ENCODE peak calls at places on chromosomes 3 and 15, in eight cellular contexts. Y is WERI-Rb-1, F is tibial nerve, H is uterus, O is right atrium auricular region, A is foreskin fibroblast, U is Panc1, S is right lobe of liver. K is an unnamed sample.

GRCh38 chr15:49987198-49987785 is 131.7 kb downstream of the ATP8B4 start:
- DNase-seq in Y (no peak), F (no peak), H (no peak), O (no peak), A (no peak), U (no peak), S (no peak), K (no peak)

GRCh38 chr3:157109267-157110141 is 50.4 kb downstream of the CCNL1 start:
- DNase-seq in Y (no peak), F (no peak), H (no peak), O (no peak), A (no peak), U (no peak), S (no peak), K (no peak)

GRCh38 chr3:5011555-5012256 is 32.5 kb downstream of the BHLHE40 start:
- DNase-seq in Y (no peak), F (no peak), H (no peak), O (no peak), A (no peak), U (no peak), S (peak; percentile 40), K (no peak)

GRCh38 chr3:26718295-26718694 is 95.7 kb downstream of the LRRC3B start:
- DNase-seq in Y (no peak), F (no peak), H (no peak), O (no peak), A (no peak), U (no peak), S (no peak), K (no peak)

GRCh38 chr15:89197503-89197971 is 23.8 kb downstream of the RLBP1 start:
- DNase-seq in Y (no peak), F (no peak), H (no peak), O (no peak), A (no peak), U (no peak), S (no peak), K (no peak)

GRCh38 chr3:193593666-193594025 is 638 bp downstream of the OPA1 start:
- DNase-seq in Y (no peak), F (no peak), H (no peak), O (no peak), A (peak; percentile 40), U (no peak), S (no peak), K (no peak)

GRCh38 chr3:46006646-46007045 is 11.0 kb upstream of the FYCO1 start:
- DNase-seq in Y (no peak), F (no peak), H (no peak), O (no peak), A (peak; percentile 74), U (no peak), S (no peak), K (no peak)

GRCh38 chr15:90751300-90751825 is 34.2 kb downstream of the BLM start:
- DNase-seq in Y (no peak), F (no peak), H (no peak), O (no peak), A (no peak), U (no peak), S (no peak), K (no peak)

GRCh38 chr15:65192016-65192415 is 6.9 kb upstream of the CLPX start:
- DNase-seq in Y (no peak), F (no peak), H (no peak), O (no peak), A (no peak), U (no peak), S (no peak), K (no peak)

GRCh38 chr3:196793224-196793623 is 53.6 kb downstream of the PAK2 start:
- DNase-seq in Y (no peak), F (no peak), H (no peak), O (no peak), A (peak; percentile 80), U (peak; percentile 73), S (no peak), K (peak; percentile 20)

GRCh38 chr3:9251055-9251786 is 1.8 kb upstream of the SRGAP3 start:
- DNase-seq in Y (no peak), F (no peak), H (no peak), O (no peak), A (peak; percentile 13), U (no peak), S (no peak), K (no peak)

GRCh38 chr3:133464573-133464972 is 64.7 kb downstream of the BFSP2 start:
- DNase-seq in Y (peak; percentile 33), F (no peak), H (no peak), O (no peak), A (peak; percentile 66), U (no peak), S (no peak), K (no peak)

GRCh38 chr15:99438691-99439523 is 126.9 kb upstream of the MEF2A start:
- DNase-seq in Y (peak; percentile 18), F (no peak), H (peak; percentile 31), O (peak; percentile 54), A (no peak), U (no peak), S (no peak), K (no peak)

GRCh38 chr15:81301815-81302399 is 22.0 kb downstream of the STARD5 start:
- DNase-seq in Y (no peak), F (no peak), H (no peak), O (no peak), A (no peak), U (no peak), S (no peak), K (no peak)

GRCh38 chr15:90221251-90221900 is 12.4 kb downstream of the CIB1 start:
- DNase-seq in Y (peak; percentile 89), F (peak; percentile 63), H (peak; percentile 74), O (peak; percentile 82), A (peak; percentile 92), U (no peak), S (peak; percentile 77), K (no peak)

GRCh38 chr3:122058294-122058693 is 3.1 kb downstream of the CD86 start:
- DNase-seq in Y (no peak), F (no peak), H (no peak), O (no peak), A (no peak), U (no peak), S (no peak), K (no peak)

GRCh38 chr3:122060044-122060694 is 5.0 kb downstream of the CD86 start:
- DNase-seq in Y (no peak), F (no peak), H (no peak), O (no peak), A (no peak), U (no peak), S (no peak), K (no peak)

GRCh38 chr3:122057676-122058075 is 2.5 kb downstream of the CD86 start:
- DNase-seq in Y (no peak), F (no peak), H (no peak), O (no peak), A (no peak), U (no peak), S (no peak), K (no peak)

GRCh38 chr3:122052968-122053367 is 2.2 kb upstream of the CD86 start:
- DNase-seq in Y (no peak), F (no peak), H (no peak), O (no peak), A (no peak), U (no peak), S (no peak), K (no peak)

DNA sequence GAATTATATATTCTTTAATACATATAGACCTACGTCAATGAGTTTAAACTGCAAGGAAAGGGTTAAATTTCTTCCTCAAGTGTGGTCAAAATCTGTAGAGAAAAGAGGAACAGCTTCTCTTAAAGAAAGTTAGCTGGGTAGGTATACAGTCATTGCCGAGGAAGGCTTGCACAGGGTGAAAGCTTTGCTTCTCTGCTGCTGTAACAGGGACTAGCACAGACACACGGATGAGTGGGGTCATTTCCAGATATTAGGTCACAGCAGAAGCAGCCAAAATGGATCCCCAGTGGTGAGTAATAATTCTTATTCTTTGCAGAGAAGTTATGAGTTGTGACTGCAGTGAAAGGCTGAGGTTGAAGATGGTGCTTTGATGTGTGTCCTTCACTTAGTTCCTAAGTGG is at the start of gene CD86:
- DNase-seq in Y (no peak), F (no peak), H (no peak), O (no peak), A (no peak), U (no peak), S (no peak), K (no peak)
- H3K4me3 ChIP-seq in Y (no peak within 1 kb of the TSS), F (peak within 1 kb of the TSS; percentile 30), H (no peak within 1 kb of the TSS), O (peak within 1 kb of the TSS; percentile 9), A (no peak within 1 kb of the TSS), U (no peak within 1 kb of the TSS), S (peak within 1 kb of the TSS; percentile 5), K (no peak within 1 kb of the TSS)

GRCh38 chr3:135237371-135237770 is 442.3 kb downstream of the EPHB1 start:
- DNase-seq in Y (no peak), F (no peak), H (no peak), O (no peak), A (no peak), U (no peak), S (no peak), K (no peak)
- TF ChIP-seq CTCF in Y (peak; percentile 5), F (no peak), H (no peak), O (no peak), A (no peak), U (no peak), S (no peak), K (no peak)

GRCh38 chr15:40293006-40293405 is 10.1 kb upstream of the ANKRD63 start:
- DNase-seq in Y (no peak), F (no peak), H (no peak), O (no peak), A (no peak), U (no peak), S (no peak), K (no peak)

GRCh38 chr15:40290540-40291087 is 7.8 kb upstream of the ANKRD63 start:
- DNase-seq in Y (no peak), F (no peak), H (no peak), O (no peak), A (no peak), U (no peak), S (no peak), K (no peak)

GRCh38 chr15:40292246-40292645 is 9.4 kb upstream of the ANKRD63 start:
- DNase-seq in Y (no peak), F (no peak), H (no peak), O (no peak), A (no peak), U (no peak), S (no peak), K (no peak)

GRCh38 chr15:40289140-40289775 is 6.4 kb upstream of the ANKRD63 start:
- DNase-seq in Y (no peak), F (no peak), H (no peak), O (no peak), A (no peak), U (no peak), S (peak; percentile 81), K (no peak)

GRCh38 chr15:40291088-40291574 is 8.3 kb upstream of the ANKRD63 start:
- DNase-seq in Y (peak; percentile 62), F (no peak), H (peak; percentile 36), O (no peak), A (peak; percentile 85), U (no peak), S (no peak), K (no peak)
- H3K4me3 ChIP-seq in Y (peak overlapping the region; percentile 37), F (no peak overlapping the region), H (no peak overlapping the region), O (no peak overlapping the region), A (peak overlapping the region; percentile 35), U (peak overlapping the region; percentile 33), S (peak overlapping the region; percentile 12), K (peak overlapping the region; percentile 34)

DNA sequence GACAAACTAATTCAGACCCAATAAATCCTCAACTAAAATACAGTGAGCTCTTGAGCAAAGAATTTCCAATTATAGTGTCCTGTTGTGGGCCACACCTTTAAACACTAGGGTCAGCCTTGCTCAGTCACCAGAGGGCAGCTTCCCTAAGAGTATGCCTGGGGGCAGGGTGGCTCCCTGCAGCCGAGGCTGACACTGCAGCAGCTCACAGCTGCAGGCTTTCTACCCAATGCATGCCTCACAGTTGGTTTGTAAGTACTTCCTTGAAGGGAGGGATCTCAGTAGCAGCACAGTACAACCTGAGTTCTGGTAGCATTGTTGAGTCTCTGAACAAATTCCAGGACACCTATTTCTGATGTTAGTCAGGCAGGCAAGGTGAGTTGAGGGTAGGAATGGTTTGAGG is 335.6 kb downstream of the TUSC7 start:
- DNase-seq in Y (no peak), F (no peak), H (no peak), O (no peak), A (peak; percentile 72), U (no peak), S (no peak), K (no peak)
- TF ChIP-seq CTCF in Y (no peak), F (no peak), H (no peak), O (no peak), A (no peak), U (no peak), S (no peak), K (no peak)